ENCODE peak calls at places on chromosome 14, in six cellular contexts. One of them, this sample, is unnamed.

GRCh38 chr14:91264151-91265150 is 19.9 kb upstream of the GPR68 start:
- DNase-seq in brain microvascular endothelial cell: no peak
- DNase-seq in astrocyte: no peak
- DNase-seq in transverse colon: peak
- DNase-seq in progenitor cell of endocrine pancreas: no peak
- DNase-seq in thoracic aorta: no peak
- DNase-seq in this sample: peak

GRCh38 chr14:78530078-78530477 is 359.9 kb downstream of the NRXN3 start:
- DNase-seq in transverse colon: no peak
- DNase-seq in astrocyte: no peak
- DNase-seq in thoracic aorta: no peak
- DNase-seq in brain microvascular endothelial cell: peak
- DNase-seq in progenitor cell of endocrine pancreas: peak
- DNase-seq in this sample: no peak

GRCh38 chr14:100062602-100063001 is 2.6 kb upstream of the EVL start:
- DNase-seq in transverse colon: no peak
- DNase-seq in progenitor cell of endocrine pancreas: no peak
- DNase-seq in astrocyte: no peak
- DNase-seq in thoracic aorta: no peak
- DNase-seq in brain microvascular endothelial cell: no peak
- DNase-seq in this sample: no peak

GRCh38 chr14:100701314-100701713 is 25.4 kb upstream of the DLK1 start:
- DNase-seq in thoracic aorta: no peak
- DNase-seq in progenitor cell of endocrine pancreas: no peak
- DNase-seq in brain microvascular endothelial cell: no peak
- DNase-seq in transverse colon: no peak
- DNase-seq in astrocyte: no peak
- DNase-seq in this sample: no peak

GRCh38 chr14:45610303-45610702 is 357.3 kb upstream of the MIS18BP1 start:
- DNase-seq in transverse colon: no peak
- DNase-seq in thoracic aorta: no peak
- DNase-seq in brain microvascular endothelial cell: peak
- DNase-seq in progenitor cell of endocrine pancreas: no peak
- DNase-seq in astrocyte: peak
- DNase-seq in this sample: no peak

GRCh38 chr14:23865502-23865901 is 88.1 kb upstream of the DHRS4 start:
- DNase-seq in astrocyte: peak
- DNase-seq in brain microvascular endothelial cell: no peak
- DNase-seq in progenitor cell of endocrine pancreas: no peak
- DNase-seq in thoracic aorta: no peak
- DNase-seq in transverse colon: no peak
- DNase-seq in this sample: no peak

GRCh38 chr14:101008196-101008595 is 104.7 kb upstream of the RTL1 start:
- DNase-seq in brain microvascular endothelial cell: no peak
- DNase-seq in transverse colon: no peak
- DNase-seq in progenitor cell of endocrine pancreas: no peak
- DNase-seq in thoracic aorta: no peak
- DNase-seq in astrocyte: no peak
- DNase-seq in this sample: no peak

GRCh38 chr14:68561531-68562007 is 231.3 kb downstream of the ZFP36L1 start:
- DNase-seq in astrocyte: no peak
- DNase-seq in transverse colon: no peak
- DNase-seq in brain microvascular endothelial cell: no peak
- DNase-seq in progenitor cell of endocrine pancreas: no peak
- DNase-seq in thoracic aorta: no peak
- DNase-seq in this sample: no peak

GRCh38 chr14:75595211-75595610 is 16.8 kb downstream of the FLVCR2 start:
- DNase-seq in brain microvascular endothelial cell: peak
- DNase-seq in progenitor cell of endocrine pancreas: no peak
- DNase-seq in transverse colon: no peak
- DNase-seq in astrocyte: no peak
- DNase-seq in thoracic aorta: no peak
- DNase-seq in this sample: no peak

GRCh38 chr14:36035675-36036074 is 140.8 kb downstream of the PTCSC3 start:
- DNase-seq in thoracic aorta: no peak
- DNase-seq in brain microvascular endothelial cell: no peak
- DNase-seq in astrocyte: no peak
- DNase-seq in transverse colon: no peak
- DNase-seq in progenitor cell of endocrine pancreas: no peak
- DNase-seq in this sample: no peak

GRCh38 chr14:44316647-44317432 is 190.2 kb downstream of the FSCB start:
- DNase-seq in astrocyte: peak
- DNase-seq in transverse colon: peak
- DNase-seq in brain microvascular endothelial cell: peak
- DNase-seq in progenitor cell of endocrine pancreas: no peak
- DNase-seq in thoracic aorta: no peak
- DNase-seq in this sample: no peak

GRCh38 chr14:50598765-50599164 is 38.8 kb downstream of the ATL1 start:
- DNase-seq in astrocyte: no peak
- DNase-seq in thoracic aorta: no peak
- DNase-seq in brain microvascular endothelial cell: no peak
- DNase-seq in transverse colon: no peak
- DNase-seq in progenitor cell of endocrine pancreas: no peak
- DNase-seq in this sample: no peak

GRCh38 chr14:92850492-92850891 is 56.4 kb downstream of the GOLGA5 start:
- DNase-seq in progenitor cell of endocrine pancreas: no peak
- DNase-seq in brain microvascular endothelial cell: peak
- DNase-seq in transverse colon: no peak
- DNase-seq in astrocyte: peak
- DNase-seq in thoracic aorta: no peak
- DNase-seq in this sample: no peak

GRCh38 chr14:26319139-26319864 is 278.5 kb downstream of the NOVA1 start:
- DNase-seq in transverse colon: no peak
- DNase-seq in progenitor cell of endocrine pancreas: no peak
- DNase-seq in astrocyte: no peak
- DNase-seq in thoracic aorta: no peak
- DNase-seq in brain microvascular endothelial cell: no peak
- DNase-seq in this sample: no peak

GRCh38 chr14:41993687-41994086 is 387.0 kb downstream of the LRFN5 start:
- DNase-seq in transverse colon: no peak
- DNase-seq in thoracic aorta: no peak
- DNase-seq in astrocyte: no peak
- DNase-seq in progenitor cell of endocrine pancreas: no peak
- DNase-seq in brain microvascular endothelial cell: no peak
- DNase-seq in this sample: no peak

GRCh38 chr14:80519002-80519401 is 307.7 kb upstream of the DIO2 start:
- DNase-seq in progenitor cell of endocrine pancreas: no peak
- DNase-seq in transverse colon: no peak
- DNase-seq in thoracic aorta: no peak
- DNase-seq in brain microvascular endothelial cell: no peak
- DNase-seq in astrocyte: no peak
- DNase-seq in this sample: no peak

GRCh38 chr14:81234268-81234667 is 13.5 kb upstream of the GTF2A1 start:
- DNase-seq in progenitor cell of endocrine pancreas: no peak
- DNase-seq in astrocyte: no peak
- DNase-seq in thoracic aorta: no peak
- DNase-seq in transverse colon: no peak
- DNase-seq in brain microvascular endothelial cell: no peak
- DNase-seq in this sample: no peak

GRCh38 chr14:79443602-79444001 is 767.7 kb downstream of the DIO2 start:
- DNase-seq in transverse colon: no peak
- DNase-seq in astrocyte: peak
- DNase-seq in brain microvascular endothelial cell: no peak
- DNase-seq in thoracic aorta: no peak
- DNase-seq in progenitor cell of endocrine pancreas: no peak
- DNase-seq in this sample: no peak

GRCh38 chr14:48723841-48724495 is 862.2 kb downstream of the RPS29 start:
- DNase-seq in brain microvascular endothelial cell: no peak
- DNase-seq in transverse colon: no peak
- DNase-seq in astrocyte: peak
- DNase-seq in thoracic aorta: no peak
- DNase-seq in progenitor cell of endocrine pancreas: no peak
- DNase-seq in this sample: no peak

GRCh38 chr14:89117017-89117416 is 292.6 kb downstream of the TTC8 start:
- DNase-seq in thoracic aorta: no peak
- DNase-seq in transverse colon: no peak
- DNase-seq in astrocyte: no peak
- DNase-seq in progenitor cell of endocrine pancreas: no peak
- DNase-seq in brain microvascular endothelial cell: no peak
- DNase-seq in this sample: no peak

GRCh38 chr14:74882103-74882920 is 596 bp downstream of the DLST start:
- DNase-seq in transverse colon: peak
- DNase-seq in brain microvascular endothelial cell: peak
- DNase-seq in astrocyte: peak
- DNase-seq in thoracic aorta: peak
- DNase-seq in progenitor cell of endocrine pancreas: no peak
- DNase-seq in this sample: no peak

GRCh38 chr14:104941508-104942365 is 17.1 kb downstream of the PLD4 start:
- DNase-seq in brain microvascular endothelial cell: no peak
- DNase-seq in transverse colon: no peak
- DNase-seq in progenitor cell of endocrine pancreas: no peak
- DNase-seq in astrocyte: no peak
- DNase-seq in thoracic aorta: no peak
- DNase-seq in this sample: no peak

GRCh38 chr14:104939666-104940410 is 15.2 kb downstream of the PLD4 start:
- DNase-seq in brain microvascular endothelial cell: no peak
- DNase-seq in transverse colon: no peak
- DNase-seq in astrocyte: no peak
- DNase-seq in progenitor cell of endocrine pancreas: no peak
- DNase-seq in thoracic aorta: no peak
- DNase-seq in this sample: peak

GRCh38 chr14:104942586-104942985 is 17.9 kb downstream of the PLD4 start:
- DNase-seq in thoracic aorta: no peak
- DNase-seq in transverse colon: no peak
- DNase-seq in astrocyte: no peak
- DNase-seq in progenitor cell of endocrine pancreas: no peak
- DNase-seq in brain microvascular endothelial cell: no peak
- DNase-seq in this sample: no peak

GRCh38 chr14:104938960-104939359 is 14.3 kb downstream of the PLD4 start:
- DNase-seq in brain microvascular endothelial cell: no peak
- DNase-seq in thoracic aorta: no peak
- DNase-seq in progenitor cell of endocrine pancreas: no peak
- DNase-seq in transverse colon: no peak
- DNase-seq in astrocyte: no peak
- DNase-seq in this sample: no peak

GRCh38 chr14:104940526-104941150 is 16.0 kb downstream of the PLD4 start:
- DNase-seq in thoracic aorta: no peak
- DNase-seq in astrocyte: no peak
- DNase-seq in progenitor cell of endocrine pancreas: no peak
- DNase-seq in transverse colon: no peak
- DNase-seq in brain microvascular endothelial cell: no peak
- DNase-seq in this sample: peak
- TF ChIP-seq CTCF in thoracic aorta: no peak
- TF ChIP-seq CTCF in astrocyte: no peak
- TF ChIP-seq CTCF in progenitor cell of endocrine pancreas: peak
- TF ChIP-seq CTCF in transverse colon: no peak
- TF ChIP-seq CTCF in brain microvascular endothelial cell: peak
- TF ChIP-seq CTCF in this sample: no peak

DNA sequence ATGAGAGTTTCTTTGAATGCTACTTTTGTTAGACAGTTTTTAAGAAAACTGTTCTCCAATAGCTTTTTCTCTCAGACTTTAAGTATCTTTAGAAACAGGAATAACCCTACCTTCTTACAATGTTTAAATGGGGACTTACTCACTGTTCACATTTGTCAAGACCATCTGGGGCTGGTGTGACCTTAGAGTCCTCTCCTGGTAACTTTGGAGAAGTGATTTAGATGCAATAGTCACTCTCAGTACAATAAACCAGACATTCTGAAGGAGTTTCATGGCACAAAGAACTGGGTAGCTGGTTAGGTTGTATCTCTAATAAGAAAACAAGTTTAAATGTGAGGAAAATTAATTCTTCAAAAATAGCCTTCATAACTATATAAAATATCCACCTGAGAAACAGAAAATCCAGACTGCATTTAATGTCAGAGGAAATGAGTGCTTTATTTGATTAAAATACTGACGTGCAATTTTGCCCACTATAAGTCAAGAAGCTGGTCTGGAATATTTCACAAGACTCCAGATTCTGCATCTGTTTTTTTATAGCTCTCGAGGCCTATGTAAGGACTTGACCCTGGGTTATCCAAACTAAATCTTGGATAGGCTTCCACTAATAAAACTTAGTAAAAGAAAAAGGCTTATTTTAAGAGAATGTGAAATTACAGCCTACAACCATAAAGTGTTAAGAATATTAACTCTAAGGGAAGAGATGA is 108.7 kb downstream of the PTGER2 start:
- DNase-seq in progenitor cell of endocrine pancreas: no peak
- DNase-seq in astrocyte: no peak
- DNase-seq in transverse colon: no peak
- DNase-seq in thoracic aorta: no peak
- DNase-seq in brain microvascular endothelial cell: no peak
- DNase-seq in this sample: no peak
- TF ChIP-seq CTCF in progenitor cell of endocrine pancreas: no peak
- TF ChIP-seq CTCF in astrocyte: no peak
- TF ChIP-seq CTCF in transverse colon: no peak
- TF ChIP-seq CTCF in thoracic aorta: no peak
- TF ChIP-seq CTCF in brain microvascular endothelial cell: peak
- TF ChIP-seq CTCF in this sample: no peak

GRCh38 chr14:102785598-102785963 is 8.3 kb downstream of the TRAF3 start:
- DNase-seq in transverse colon: no peak
- DNase-seq in brain microvascular endothelial cell: no peak
- DNase-seq in thoracic aorta: no peak
- DNase-seq in progenitor cell of endocrine pancreas: no peak
- DNase-seq in astrocyte: no peak
- DNase-seq in this sample: no peak
- TF ChIP-seq CTCF in transverse colon: no peak
- TF ChIP-seq CTCF in brain microvascular endothelial cell: peak
- TF ChIP-seq CTCF in thoracic aorta: no peak
- TF ChIP-seq CTCF in progenitor cell of endocrine pancreas: no peak
- TF ChIP-seq CTCF in astrocyte: no peak
- TF ChIP-seq CTCF in this sample: no peak

DNA sequence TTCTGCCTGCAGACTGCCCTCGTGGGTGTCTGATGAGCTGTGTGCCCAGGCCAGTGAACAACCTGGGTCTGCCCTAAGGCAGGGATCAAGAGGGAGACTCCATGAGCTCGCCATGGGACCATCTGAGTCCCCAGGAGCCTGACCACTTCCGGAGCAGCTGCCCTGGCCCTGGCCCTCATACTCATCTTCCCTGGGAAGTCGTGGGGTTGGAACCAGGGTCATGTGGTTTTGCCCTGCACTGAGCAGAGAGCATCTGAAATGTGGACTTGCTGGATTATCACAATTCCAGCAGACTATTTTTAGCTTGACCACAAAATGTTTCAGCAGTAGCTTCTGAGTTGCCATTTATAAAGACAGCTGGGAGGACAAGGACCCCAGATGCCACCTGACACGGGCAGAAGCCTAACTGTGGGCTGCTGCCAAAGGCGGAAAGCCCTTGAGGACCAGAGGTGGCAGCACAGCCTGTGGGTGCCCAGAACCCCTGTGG is 6.7 kb downstream of the BTBD6 start:
- DNase-seq in progenitor cell of endocrine pancreas: no peak
- DNase-seq in astrocyte: peak
- DNase-seq in thoracic aorta: no peak
- DNase-seq in transverse colon: no peak
- DNase-seq in brain microvascular endothelial cell: peak
- DNase-seq in this sample: no peak
- TF ChIP-seq CTCF in progenitor cell of endocrine pancreas: no peak
- TF ChIP-seq CTCF in astrocyte: no peak
- TF ChIP-seq CTCF in thoracic aorta: no peak
- TF ChIP-seq CTCF in transverse colon: no peak
- TF ChIP-seq CTCF in brain microvascular endothelial cell: no peak
- TF ChIP-seq CTCF in this sample: no peak

This sample was measured in activated B cell treated with CpG ODN at 0.5 μM for 24 hours.